ENCODE peak calls at places on chromosome 7, in seven cellular contexts. N is effector memory CD4-positive, alpha-beta T cell; T is bronchial epithelial cell; X is fibroblast of pulmonary artery; R is sigmoid colon; I is psoas muscle; C is RWPE2. W is an unnamed sample.
A peak's percentile ranks its signal among the peaks of the same experiment; 100 is the strongest.

GRCh38 chr7:87000344-87000743 is 59.1 kb downstream of the ELAPOR2 start:
- DNase-seq in N (no peak), T (no peak), X (no peak), R (no peak), I (no peak), C (no peak), W (no peak)

GRCh38 chr7:29798422-29798821 is 7.9 kb upstream of the WIPF3 start:
- DNase-seq in N (no peak), T (no peak), X (no peak), R (no peak), I (no peak), C (no peak), W (no peak)

GRCh38 chr7:141416691-141417268 is 134.4 kb upstream of the AGK start:
- DNase-seq in N (no peak), T (no peak), X (no peak), R (no peak), I (no peak), C (no peak), W (no peak)

GRCh38 chr7:80921130-80921529 is 2.3 kb upstream of the SEMA3C start:
- DNase-seq in N (no peak), T (peak; percentile 90), X (peak; percentile 37), R (no peak), I (no peak), C (no peak), W (no peak)

GRCh38 chr7:76008156-76008687 is 13.8 kb upstream of the TMEM120A start:
- DNase-seq in N (no peak), T (no peak), X (no peak), R (peak; percentile 42), I (no peak), C (no peak), W (no peak)

GRCh38 chr7:10076661-10077300 is 896.9 kb upstream of the PHF14 start:
- DNase-seq in N (no peak), T (no peak), X (no peak), R (no peak), I (no peak), C (no peak), W (no peak)

GRCh38 chr7:19958309-19958896 is 185.0 kb upstream of the TMEM196 start:
- DNase-seq in N (no peak), T (peak; percentile 99), X (peak; percentile 94), R (no peak), I (no peak), C (no peak), W (no peak)

GRCh38 chr7:126574838-126575250 is 677.9 kb downstream of the GRM8 start:
- DNase-seq in N (no peak), T (peak; percentile 93), X (peak; percentile 16), R (no peak), I (no peak), C (no peak), W (no peak)

GRCh38 chr7:70884446-70884764 is 247.5 kb upstream of the GALNT17 start:
- DNase-seq in N (no peak), T (no peak), X (no peak), R (no peak), I (no peak), C (no peak), W (no peak)

GRCh38 chr7:75723444-75723843 is 15.3 kb downstream of the HIP1 start:
- DNase-seq in N (no peak), T (no peak), X (no peak), R (no peak), I (no peak), C (no peak), W (no peak)

GRCh38 chr7:111835066-111835465 is 272.8 kb upstream of the IMMP2L start:
- DNase-seq in N (no peak), T (peak; percentile 79), X (peak; percentile 81), R (no peak), I (no peak), C (no peak), W (no peak)

GRCh38 chr7:108451296-108451848 is 4.9 kb downstream of the NRCAM start:
- DNase-seq in N (no peak), T (no peak), X (no peak), R (no peak), I (no peak), C (no peak), W (no peak)

GRCh38 chr7:90401989-90402388 is 1.3 kb upstream of the CLDN12 start:
- DNase-seq in N (no peak), T (no peak), X (peak; percentile 32), R (no peak), I (no peak), C (no peak), W (no peak)

GRCh38 chr7:90403174-90404113 is at the start of gene CLDN12:
- DNase-seq in N (peak; percentile 64), T (peak; percentile 96), X (peak; percentile 99), R (peak; percentile 95), I (peak; percentile 85), C (peak; percentile 89), W (peak; percentile 89)

GRCh38 chr7:90402785-90403173 is 482 bp upstream of the CLDN12 start:
- DNase-seq in N (no peak), T (no peak), X (no peak), R (no peak), I (no peak), C (no peak), W (no peak)

GRCh38 chr7:90407484-90407821 is 4.2 kb downstream of the CLDN12 start:
- DNase-seq in N (no peak), T (no peak), X (no peak), R (no peak), I (no peak), C (no peak), W (no peak)

DNA sequence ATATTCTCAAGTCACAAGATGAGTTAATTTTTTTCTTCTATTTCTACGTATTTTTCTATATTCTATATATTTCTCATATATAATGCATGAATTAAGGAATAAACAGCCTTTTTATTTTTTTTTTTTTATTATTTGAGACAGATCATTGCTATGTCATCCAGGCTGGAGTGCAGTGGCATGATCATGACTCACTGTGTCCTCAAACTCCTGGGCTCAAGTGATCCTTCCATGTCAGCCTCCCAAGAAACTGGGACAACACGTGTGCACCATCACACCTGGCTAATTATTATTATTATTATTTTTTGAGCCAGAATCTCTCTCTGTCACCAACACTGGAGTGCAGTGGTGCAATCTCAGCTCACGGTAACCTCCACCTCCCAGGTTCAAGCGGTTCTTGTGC is 1.5 kb downstream of the CLDN12 start:
- DNase-seq in N (no peak), T (peak; percentile 58), X (no peak), R (no peak), I (no peak), C (no peak), W (no peak)
- H3K4me3 ChIP-seq in N (peak overlapping the region; percentile 67), T (no peak overlapping the region), X (peak overlapping the region; percentile 68), R (no peak overlapping the region), I (peak overlapping the region; percentile 80), C (no peak overlapping the region), W (no peak overlapping the region)

GRCh38 chr7:124031406-124031805 is 1.5 kb downstream of the TMEM229A start:
- DNase-seq in N (no peak), T (no peak), X (no peak), R (no peak), I (no peak), C (no peak), W (no peak)

GRCh38 chr7:124032369-124033092 is at the start of gene TMEM229A:
- DNase-seq in N (no peak), T (peak; percentile 14), X (peak; percentile 52), R (peak; percentile 61), I (peak; percentile 23), C (peak; percentile 44), W (peak; percentile 13)

GRCh38 chr7:124031919-124032318 is 948 bp downstream of the TMEM229A start:
- DNase-seq in N (no peak), T (no peak), X (no peak), R (no peak), I (no peak), C (no peak), W (no peak)

GRCh38 chr7:124029789-124030188 is 3.1 kb downstream of the TMEM229A start:
- DNase-seq in N (no peak), T (no peak), X (no peak), R (no peak), I (no peak), C (no peak), W (no peak)

DNA sequence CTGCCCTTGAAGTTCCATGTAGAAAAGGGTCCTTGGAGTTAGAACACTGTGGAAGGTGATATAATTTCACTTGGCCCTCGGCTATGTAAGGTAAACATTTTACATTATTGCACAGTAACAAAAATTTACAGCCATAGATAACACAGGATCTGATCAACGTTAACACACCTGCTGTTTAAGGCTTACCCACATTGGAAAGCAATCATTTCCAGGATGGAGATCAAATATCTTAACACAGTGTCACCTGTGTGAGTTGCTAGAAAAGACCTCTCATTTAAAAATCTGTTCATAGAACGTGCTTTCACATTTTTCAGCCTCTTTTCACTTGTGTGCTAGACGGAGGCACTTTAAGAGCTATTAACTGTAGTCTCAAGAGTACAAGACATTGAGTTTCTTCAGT is 1.9 kb downstream of the TMEM229A start:
- DNase-seq in N (no peak), T (no peak), X (no peak), R (no peak), I (no peak), C (no peak), W (no peak)
- H3K4me3 ChIP-seq in N (no peak overlapping the region), T (no peak overlapping the region), X (no peak overlapping the region), R (no peak overlapping the region), I (no peak overlapping the region), C (no peak overlapping the region), W (no peak overlapping the region)

GRCh38 chr7:128831994-128832879 is 2.0 kb downstream of the FLNC start:
- DNase-seq in N (no peak), T (no peak), X (peak; percentile 64), R (peak; percentile 84), I (peak; percentile 62), C (no peak), W (peak; percentile 45)

GRCh38 chr7:128835231-128835751 is 5.1 kb downstream of the FLNC start:
- DNase-seq in N (no peak), T (no peak), X (no peak), R (peak; percentile 64), I (peak; percentile 25), C (no peak), W (no peak)

GRCh38 chr7:128832880-128833147 is 2.6 kb downstream of the FLNC start:
- DNase-seq in N (no peak), T (no peak), X (no peak), R (no peak), I (no peak), C (no peak), W (no peak)

GRCh38 chr7:128833148-128833938 is 3.1 kb downstream of the FLNC start:
- DNase-seq in N (no peak), T (peak; percentile 21), X (peak; percentile 95), R (peak; percentile 94), I (peak; percentile 77), C (peak; percentile 63), W (peak; percentile 65)

GRCh38 chr7:128833939-128834310 is 3.7 kb downstream of the FLNC start:
- DNase-seq in N (no peak), T (no peak), X (peak; percentile 73), R (no peak), I (no peak), C (no peak), W (no peak)
- H3K4me3 ChIP-seq in N (no peak overlapping the region), T (no peak overlapping the region), X (no peak overlapping the region), R (no peak overlapping the region), I (peak overlapping the region; percentile 89), C (no peak overlapping the region), W (no peak overlapping the region)

DNA sequence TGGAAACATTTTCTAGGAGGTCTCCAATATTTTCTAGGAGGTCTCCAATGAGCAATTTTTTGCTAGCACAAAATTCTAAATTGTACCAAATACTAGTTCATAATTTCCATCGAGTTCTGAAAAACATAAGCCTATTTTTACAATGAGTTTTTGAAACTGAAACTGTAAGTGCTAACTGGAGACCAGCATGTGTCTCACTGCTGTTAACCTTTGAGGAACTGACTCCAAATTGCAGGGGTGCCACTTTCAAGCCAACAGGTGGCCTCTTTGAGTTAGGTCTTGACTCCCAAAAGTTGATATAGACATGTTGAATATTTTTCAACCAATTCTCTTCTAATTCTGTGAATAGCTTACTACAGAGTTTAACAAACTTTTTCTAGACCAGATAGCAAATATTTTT is 58.8 kb downstream of the CAV1 start:
- DNase-seq in N (no peak), T (no peak), X (no peak), R (no peak), I (no peak), C (no peak), W (no peak)
- H3K4me3 ChIP-seq in N (no peak overlapping the region), T (no peak overlapping the region), X (no peak overlapping the region), R (no peak overlapping the region), I (no peak overlapping the region), C (no peak overlapping the region), W (no peak overlapping the region)

W was measured in ovary.